ENCODE peak calls at places on chromosomes 12 and 14, in ten cellular contexts. C, N, R, U, T, K, L, J, Q and A are unnamed samples.

GRCh38 chr12:122790393-122791075 is 16.2 kb downstream of the CCDC62 start:
- DNase-seq in C (no peak), N (no peak), R (no peak), U (no peak), T (no peak), K (no peak), L (no peak), J (no peak), Q (no peak), A (no peak)

GRCh38 chr12:132481771-132482745 is 7.9 kb upstream of the FBRSL1 start:
- DNase-seq in C (no peak), N (no peak), R (no peak), U (no peak), T (no peak), K (no peak), L (no peak), J (no peak), Q (no peak), A (no peak)

GRCh38 chr12:52042706-52043385 is 8.4 kb upstream of the NR4A1 start:
- DNase-seq in C (no peak), N (no peak), R (no peak), U (no peak), T (no peak), K (no peak), L (no peak), J (no peak), Q (no peak), A (no peak)

GRCh38 chr12:4910502-4911315 is 1.0 kb downstream of the KCNA1 start:
- DNase-seq in C (no peak), N (no peak), R (no peak), U (no peak), T (no peak), K (no peak), L (no peak), J (no peak), Q (peak), A (no peak)

GRCh38 chr14:90522585-90523191 is 125.9 kb downstream of the CALM1 start:
- DNase-seq in C (peak), N (peak), R (peak), U (no peak), T (no peak), K (no peak), L (no peak), J (no peak), Q (no peak), A (no peak)

GRCh38 chr14:99522025-99522401 is 40.8 kb downstream of the CCNK start:
- DNase-seq in C (no peak), N (no peak), R (no peak), U (no peak), T (no peak), K (no peak), L (no peak), J (no peak), Q (no peak), A (no peak)

GRCh38 chr14:61585598-61586538 is 109.4 kb upstream of the HIF1A start:
- DNase-seq in C (no peak), N (no peak), R (no peak), U (no peak), T (peak), K (peak), L (no peak), J (no peak), Q (no peak), A (no peak)

GRCh38 chr12:65824314-65824563 is at the start of gene HMGA2:
- DNase-seq in C (peak), N (no peak), R (peak), U (no peak), T (no peak), K (no peak), L (no peak), J (no peak), Q (peak), A (no peak)

GRCh38 chr12:66859751-66860440 is 181.0 kb upstream of the GRIP1 start:
- DNase-seq in C (no peak), N (no peak), R (no peak), U (no peak), T (no peak), K (no peak), L (no peak), J (no peak), Q (no peak), A (no peak)

GRCh38 chr14:28651148-28651547 is 115.4 kb upstream of the FOXG1 start:
- DNase-seq in C (no peak), N (no peak), R (no peak), U (no peak), T (no peak), K (no peak), L (no peak), J (no peak), Q (no peak), A (no peak)

GRCh38 chr12:89529738-89530137 is 3.9 kb upstream of the POC1B start:
- DNase-seq in C (peak), N (peak), R (peak), U (no peak), T (no peak), K (no peak), L (peak), J (peak), Q (no peak), A (no peak)

GRCh38 chr12:11067514-11067913 is 5.4 kb upstream of the TAS2R46 start:
- DNase-seq in C (no peak), N (no peak), R (no peak), U (no peak), T (no peak), K (no peak), L (no peak), J (no peak), Q (no peak), A (no peak)

GRCh38 chr12:70733385-70733784 is 96.2 kb upstream of the PTPRB start:
- DNase-seq in C (peak), N (peak), R (peak), U (no peak), T (no peak), K (peak), L (peak), J (peak), Q (no peak), A (peak)

GRCh38 chr14:103140316-103141109 is 17.3 kb downstream of the TNFAIP2 start:
- DNase-seq in C (peak), N (peak), R (peak), U (no peak), T (no peak), K (no peak), L (no peak), J (no peak), Q (no peak), A (no peak)

GRCh38 chr12:69161835-69162234 is 77.5 kb upstream of the CPSF6 start:
- DNase-seq in C (no peak), N (peak), R (no peak), U (no peak), T (peak), K (no peak), L (peak), J (no peak), Q (peak), A (no peak)

GRCh38 chr12:111705672-111706071 is 19.8 kb downstream of the ACAD10 start:
- DNase-seq in C (no peak), N (no peak), R (no peak), U (no peak), T (no peak), K (no peak), L (no peak), J (no peak), Q (no peak), A (no peak)